ENCODE peak calls at places on chromosomes 5 and 9, in nine cellular contexts. I, Q, P, H, D, L, J, V and W are unnamed samples. For H3K9me3, the result is how much of the 10 kb centered on the place peaks cover.

GRCh38 chr5:177425196-177425800 is 1.2 kb upstream of the GRK6 start:
- DNase-seq in H (no peak), I (no peak), Q (no peak), P (no peak), V (no peak), D (no peak), L (no peak), J (no peak), W (no peak)

GRCh38 chr5:32735512-32735911 is 24.4 kb downstream of the NPR3 start:
- DNase-seq in Q (no peak), H (peak), L (no peak), I (no peak), J (no peak), V (no peak), D (no peak), P (no peak), W (no peak)

GRCh38 chr5:33850100-33850594 is 41.6 kb downstream of the ADAMTS12 start:
- DNase-seq in D (no peak), L (peak), V (no peak), Q (no peak), P (no peak), J (peak), I (no peak), H (no peak), W (no peak)

GRCh38 chr5:135236187-135236835 is 162.7 kb downstream of the MACROH2A1 start:
- DNase-seq in J (no peak), D (no peak), L (no peak), H (no peak), V (no peak), I (no peak), P (no peak), Q (no peak), W (no peak)

GRCh38 chr5:81971694-81972495 is at the start of gene ATG10:
- DNase-seq in I (peak), H (peak), D (peak), L (peak), J (peak), Q (peak), P (peak), V (peak), W (peak)

GRCh38 chr9:126146254-126147145 is 180.1 kb upstream of the MVB12B start:
- DNase-seq in I (no peak), H (no peak), V (peak), D (no peak), L (no peak), P (no peak), J (peak), Q (peak), W (peak)

GRCh38 chr9:127910613-127911205 is 6.1 kb downstream of the ST6GALNAC4 start:
- DNase-seq in J (peak), Q (no peak), P (no peak), D (no peak), L (peak), H (no peak), I (no peak), V (no peak), W (no peak)

GRCh38 chr5:33267741-33268140 is 173.0 kb upstream of the TARS1 start:
- DNase-seq in V (no peak), Q (no peak), P (no peak), H (no peak), J (no peak), I (no peak), L (no peak), D (no peak), W (no peak)

GRCh38 chr9:19336166-19336565 is 43.9 kb downstream of the RPS6 start:
- DNase-seq in V (no peak), Q (no peak), I (no peak), L (no peak), D (no peak), J (no peak), H (no peak), P (no peak), W (no peak)

GRCh38 chr9:19331877-19332276 is 48.2 kb downstream of the RPS6 start:
- DNase-seq in H (no peak), D (no peak), P (no peak), J (no peak), Q (no peak), I (peak), V (no peak), L (no peak), W (no peak)
- H3K27ac ChIP-seq in H (no peak), D (no peak), P (no peak), J (no peak), Q (peak), I (no peak), V (no peak), L (no peak), W (no peak)

GRCh38 chr5:141431286-141431685 is 979 bp downstream of the PCDHGA12 start:
- DNase-seq in I (no peak), V (no peak), D (peak), J (peak), H (no peak), Q (no peak), L (peak), P (no peak), W (no peak)
- H3K9me3 ChIP-seq in I (half or more), V (under half), D (under half), J (under half), H (under half), Q (under half), L (under half), P (half or more), W (under half)

GRCh38 chr9:70746316-70746715 is 331.9 kb upstream of the KLF9 start:
- DNase-seq in L (no peak), D (no peak), I (no peak), V (no peak), Q (no peak), H (no peak), P (no peak), J (no peak), W (no peak)

GRCh38 chr9:70749066-70749465 is 334.6 kb upstream of the KLF9 start:
- DNase-seq in Q (no peak), I (no peak), D (no peak), V (no peak), H (no peak), L (no peak), J (no peak), P (no peak), W (no peak)

GRCh38 chr9:70747335-70747734 is 332.9 kb upstream of the KLF9 start:
- DNase-seq in P (no peak), I (no peak), D (no peak), J (no peak), V (no peak), Q (no peak), L (peak), H (no peak), W (no peak)

DNA sequence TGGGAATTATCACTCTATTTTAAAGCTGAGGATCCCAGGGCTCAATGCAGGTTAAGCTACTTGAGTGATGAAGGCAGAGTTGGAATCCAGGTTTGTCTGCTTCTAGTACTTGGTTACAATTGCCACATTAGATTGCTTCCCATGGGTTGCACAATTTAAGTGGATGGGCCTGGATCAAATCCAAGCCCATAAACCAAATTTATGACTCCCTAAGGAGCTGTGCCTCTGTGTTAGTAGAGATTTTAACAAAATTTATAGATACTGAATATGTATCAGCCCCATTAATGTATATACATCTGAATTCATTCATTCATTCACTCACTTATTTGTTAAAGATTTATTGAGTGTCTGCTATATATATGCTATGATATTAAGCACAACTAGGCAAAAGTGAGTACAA is 332.3 kb upstream of the KLF9 start:
- DNase-seq in Q (no peak), P (no peak), V (no peak), L (no peak), I (no peak), J (no peak), D (no peak), H (no peak), W (no peak)
- H3K4me3 ChIP-seq in Q (no peak), P (no peak), V (no peak), L (no peak), I (no peak), J (no peak), D (no peak), H (no peak), W (no peak)

GRCh38 chr5:60685028-60685427 is 14.9 kb downstream of the DEPDC1B start:
- DNase-seq in P (no peak), L (no peak), H (no peak), V (no peak), D (no peak), Q (no peak), J (no peak), I (no peak), W (no peak)
- H3K27ac ChIP-seq in P (no peak), L (no peak), H (no peak), V (no peak), D (no peak), Q (no peak), J (no peak), I (no peak), W (no peak)

GRCh38 chr9:61668846-61669245 is 479.0 kb downstream of the SPATA31A7 start:
- DNase-seq in J (no peak), V (no peak), H (no peak), D (peak), Q (no peak), I (no peak), L (no peak), P (no peak), W (peak)
- H3K9me3 ChIP-seq in J (under half), V (under half), H (under half), D (under half), Q (under half), I (half or more), L (under half), P (under half), W (under half)

DNA sequence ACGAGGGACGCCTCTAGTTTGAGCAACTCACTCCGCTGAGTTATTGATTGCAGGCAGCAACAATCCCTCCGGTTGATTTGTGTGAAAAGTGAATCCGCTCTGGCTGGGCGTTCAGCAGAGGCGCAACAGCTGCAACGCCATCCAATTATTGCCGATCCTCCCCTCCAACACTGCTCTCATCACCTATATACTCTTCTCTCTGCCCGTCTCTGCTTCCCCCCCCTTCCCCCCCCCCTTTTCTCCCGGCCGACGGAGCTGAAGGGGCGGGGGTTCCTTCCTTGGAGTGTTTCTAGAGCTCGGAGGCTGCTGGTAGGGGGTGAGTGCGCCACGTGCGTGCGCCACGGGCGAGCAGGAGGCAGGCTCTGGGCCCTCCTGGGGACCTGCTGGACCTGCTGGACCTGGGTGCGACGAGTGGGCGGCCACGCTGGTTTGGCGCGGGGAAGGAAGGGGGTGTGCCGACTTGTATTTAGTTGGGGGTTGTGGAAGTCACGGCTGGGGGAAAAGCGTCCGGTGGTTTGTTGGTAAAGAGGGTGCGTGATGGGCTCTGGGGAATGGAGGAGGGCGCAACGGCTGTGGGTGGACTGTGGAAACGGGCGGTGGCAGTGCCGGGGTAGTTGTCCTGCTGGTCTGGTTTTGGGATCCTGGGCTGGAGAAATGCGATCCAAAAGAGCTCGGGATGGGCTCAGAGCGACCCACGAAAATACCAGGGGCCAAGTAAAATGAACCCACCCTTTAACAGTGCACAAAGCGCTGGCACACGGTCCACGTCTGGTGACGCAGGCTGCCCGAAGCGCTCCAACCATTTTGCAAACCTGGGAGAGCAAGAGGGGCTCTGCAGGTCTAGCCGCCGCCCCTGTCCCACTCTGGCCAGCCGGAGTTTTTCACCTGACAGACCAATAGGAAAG is 6.4 kb upstream of the MEF2C start:
- DNase-seq in P (peak), H (peak), J (peak), I (no peak), V (no peak), L (peak), Q (peak), D (peak), W (peak)
- H3K4me3 ChIP-seq in P (peak), H (peak), J (peak), I (peak), V (peak), L (peak), Q (peak), D (no peak), W (peak)

DNA sequence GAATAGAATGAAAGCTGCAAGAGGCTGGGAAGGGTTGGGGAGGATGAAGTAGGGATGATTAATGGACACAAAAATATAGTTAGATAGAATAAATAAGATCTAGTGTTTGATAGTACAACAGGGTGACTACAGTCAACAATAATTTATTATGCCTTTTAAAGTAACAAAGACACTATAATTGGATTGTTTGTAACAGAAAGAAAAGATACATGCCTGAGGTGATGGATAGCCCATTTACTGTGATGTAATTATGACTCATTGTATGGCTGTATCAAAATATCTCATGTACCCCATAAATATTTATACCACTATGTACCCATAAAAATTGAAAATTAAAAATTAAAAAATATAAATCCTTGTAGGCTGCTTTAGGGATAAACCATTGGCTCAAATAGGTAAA is 35.0 kb downstream of the APBA1 start:
- DNase-seq in V (no peak), I (no peak), D (no peak), L (peak), P (no peak), Q (no peak), H (no peak), J (peak), W (no peak)
- H3K27ac ChIP-seq in V (no peak), I (no peak), D (no peak), L (no peak), P (no peak), Q (no peak), H (no peak), J (peak), W (no peak)

DNA sequence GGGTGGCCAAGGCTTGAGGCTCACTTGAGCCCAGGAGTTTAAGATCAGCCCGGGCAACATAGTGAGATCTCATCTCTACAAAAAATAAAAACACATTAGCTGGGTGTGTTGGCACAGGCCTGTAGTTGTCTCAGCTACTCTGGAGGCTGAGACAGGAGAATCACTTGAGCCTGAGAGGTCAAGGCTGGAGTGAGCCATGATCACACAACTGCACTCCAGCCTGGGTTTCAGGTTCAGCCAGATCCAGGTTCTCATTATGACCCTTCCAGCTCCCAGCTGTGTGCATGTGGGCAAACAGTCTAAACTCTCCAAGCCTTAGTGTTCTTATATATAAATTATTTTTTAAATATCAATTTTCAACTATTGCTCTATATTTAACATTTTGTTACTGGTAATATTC is 67.9 kb downstream of the ALDH7A1 start:
- DNase-seq in D (no peak), P (no peak), I (no peak), V (no peak), Q (no peak), J (no peak), L (no peak), H (no peak), W (no peak)
- H3K9me3 ChIP-seq in D (under half), P (under half), I (under half), V (under half), Q (under half), J (under half), L (under half), H (under half), W (under half)

DNA sequence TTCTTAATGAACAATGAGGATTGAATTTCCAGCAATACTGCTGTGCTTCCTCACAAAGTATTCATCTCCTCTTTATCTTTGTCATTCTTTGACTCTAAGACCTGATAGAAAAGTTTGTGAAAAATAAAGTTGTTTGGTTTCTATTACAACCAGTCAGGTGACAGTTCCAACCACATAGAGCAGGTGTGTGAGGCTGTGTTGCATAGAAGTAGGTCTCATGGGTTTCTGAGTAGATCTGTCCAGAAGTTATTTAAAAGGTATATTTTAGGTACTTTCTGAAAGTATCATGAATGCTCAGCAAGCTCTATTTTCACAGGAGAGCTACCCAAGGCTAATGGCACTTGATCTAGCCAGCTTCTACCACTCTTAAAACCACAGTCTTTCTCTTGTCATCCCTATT is 637.0 kb downstream of the DNAH5 start:
- DNase-seq in J (no peak), I (no peak), D (no peak), Q (no peak), P (no peak), H (no peak), V (no peak), L (no peak), W (no peak)
- H3K4me3 ChIP-seq in J (no peak), I (no peak), D (no peak), Q (no peak), P (no peak), H (no peak), V (no peak), L (no peak), W (no peak)

GRCh38 chr5:1246711-1247431 is 21.7 kb downstream of the SLC6A18 start:
- DNase-seq in J (peak), Q (peak), I (no peak), P (no peak), V (peak), D (peak), H (peak), L (peak), W (no peak)
- H3K27ac ChIP-seq in J (no peak), Q (no peak), I (no peak), P (no peak), V (no peak), D (no peak), H (no peak), L (no peak), W (no peak)